ENCODE peak calls at places on chromosomes 13 and 19, in nine cellular contexts. X is A549, R is upper lobe of right lung, N is K562, Q is heart right ventricle, Y is psoas muscle, H is pancreas, B is body of pancreas, A is lower lobe of right lung. F is an unnamed sample. For H3K4me1, the result is how much of the 10 kb centered on the place peaks cover.

GRCh38 chr13:30679483-30680330 is 55.6 kb upstream of the ALOX5AP start:
- ATAC-seq in X (peak), R (peak), N (peak), Q (peak), Y (peak), H (peak), B (no peak), A (peak), F (peak)

GRCh38 chr19:12139309-12139708 is 841 bp downstream of the ZNF20 start:
- ATAC-seq in X (no peak), R (no peak), N (no peak), Q (no peak), Y (no peak), H (no peak), B (no peak), A (no peak), F (no peak)

GRCh38 chr13:100291626-100292025 is 202.7 kb downstream of the PCCA start:
- ATAC-seq in X (no peak), R (no peak), N (no peak), Q (no peak), Y (no peak), H (no peak), B (no peak), A (no peak), F (no peak)

GRCh38 chr19:588758-589692 is 656 bp upstream of the HCN2 start:
- ATAC-seq in X (peak), R (no peak), N (no peak), Q (no peak), Y (no peak), H (no peak), B (no peak), A (no peak), F (no peak)

GRCh38 chr19:12314553-12314952 is 18.9 kb downstream of the ZNF563 start:
- ATAC-seq in X (no peak), R (peak), N (no peak), Q (no peak), Y (no peak), H (peak), B (peak), A (no peak), F (no peak)

GRCh38 chr13:85287528-85287927 is 511.7 kb downstream of the SLITRK6 start:
- ATAC-seq in X (no peak), R (no peak), N (no peak), Q (no peak), Y (no peak), H (no peak), B (no peak), A (no peak), F (no peak)

GRCh38 chr13:45216193-45216592 is 15.3 kb upstream of the KCTD4 start:
- ATAC-seq in X (no peak), R (no peak), N (no peak), Q (no peak), Y (no peak), H (no peak), B (no peak), A (no peak), F (no peak)

GRCh38 chr19:38655148-38655824 is 7.8 kb downstream of the ACTN4 start:
- ATAC-seq in X (no peak), R (no peak), N (no peak), Q (no peak), Y (no peak), H (no peak), B (no peak), A (no peak), F (no peak)

GRCh38 chr13:25687622-25688225 is 315.9 kb downstream of the ATP8A2 start:
- ATAC-seq in X (no peak), R (peak), N (no peak), Q (peak), Y (peak), H (peak), B (no peak), A (no peak), F (no peak)

GRCh38 chr19:35317464-35318043 is 11.4 kb upstream of the CD22 start:
- ATAC-seq in X (peak), R (peak), N (peak), Q (no peak), Y (no peak), H (no peak), B (no peak), A (peak), F (no peak)

GRCh38 chr13:38872693-38873092 is 117.9 kb downstream of the STOML3 start:
- ATAC-seq in X (peak), R (peak), N (peak), Q (peak), Y (peak), H (no peak), B (no peak), A (no peak), F (no peak)

GRCh38 chr13:28469316-28469715 is 25.6 kb downstream of the FLT1 start:
- ATAC-seq in X (no peak), R (no peak), N (no peak), Q (no peak), Y (no peak), H (no peak), B (no peak), A (no peak), F (no peak)

GRCh38 chr13:26628706-26629105 is 71.2 kb downstream of the WASF3 start:
- ATAC-seq in X (peak), R (peak), N (peak), Q (no peak), Y (no peak), H (peak), B (no peak), A (peak), F (no peak)

GRCh38 chr19:3145909-3146676 is 10.3 kb downstream of the GNA15 start:
- ATAC-seq in X (no peak), R (peak), N (peak), Q (no peak), Y (no peak), H (peak), B (no peak), A (peak), F (no peak)

GRCh38 chr19:46378268-46378667 is 31.4 kb downstream of the PPP5C start:
- ATAC-seq in X (no peak), R (no peak), N (no peak), Q (peak), Y (peak), H (peak), B (no peak), A (no peak), F (peak)

GRCh38 chr19:10290876-10291553 is 1.3 kb downstream of the ICAM5 start:
- ATAC-seq in X (peak), R (peak), N (peak), Q (no peak), Y (peak), H (peak), B (peak), A (peak), F (peak)

GRCh38 chr13:24616514-24616913 is 63.7 kb upstream of the ATP12A start:
- ATAC-seq in X (no peak), R (no peak), N (no peak), Q (no peak), Y (no peak), H (no peak), B (no peak), A (no peak), F (no peak)

GRCh38 chr13:44196186-44196751 is 177.4 kb upstream of the SERP2 start:
- ATAC-seq in X (no peak), R (no peak), N (no peak), Q (no peak), Y (no peak), H (no peak), B (no peak), A (no peak), F (no peak)

GRCh38 chr19:45571457-45572220 is 13.0 kb downstream of the OPA3 start:
- ATAC-seq in X (no peak), R (no peak), N (no peak), Q (no peak), Y (peak), H (no peak), B (no peak), A (no peak), F (no peak)

GRCh38 chr19:49939721-49940481 is 10.6 kb upstream of the NUP62 start:
- ATAC-seq in X (peak), R (no peak), N (no peak), Q (no peak), Y (no peak), H (no peak), B (no peak), A (no peak), F (no peak)

GRCh38 chr19:3785464-3785937 is 680 bp downstream of the MATK start:
- ATAC-seq in X (peak), R (peak), N (peak), Q (no peak), Y (no peak), H (peak), B (no peak), A (peak), F (no peak)

GRCh38 chr13:23456437-23456836 is 22.9 kb upstream of the SACS start:
- ATAC-seq in X (no peak), R (no peak), N (no peak), Q (no peak), Y (peak), H (no peak), B (no peak), A (no peak), F (no peak)

GRCh38 chr13:97627566-97627965 is 193.6 kb downstream of the RAP2A start:
- ATAC-seq in X (peak), R (peak), N (peak), Q (peak), Y (peak), H (peak), B (peak), A (peak), F (peak)

DNA sequence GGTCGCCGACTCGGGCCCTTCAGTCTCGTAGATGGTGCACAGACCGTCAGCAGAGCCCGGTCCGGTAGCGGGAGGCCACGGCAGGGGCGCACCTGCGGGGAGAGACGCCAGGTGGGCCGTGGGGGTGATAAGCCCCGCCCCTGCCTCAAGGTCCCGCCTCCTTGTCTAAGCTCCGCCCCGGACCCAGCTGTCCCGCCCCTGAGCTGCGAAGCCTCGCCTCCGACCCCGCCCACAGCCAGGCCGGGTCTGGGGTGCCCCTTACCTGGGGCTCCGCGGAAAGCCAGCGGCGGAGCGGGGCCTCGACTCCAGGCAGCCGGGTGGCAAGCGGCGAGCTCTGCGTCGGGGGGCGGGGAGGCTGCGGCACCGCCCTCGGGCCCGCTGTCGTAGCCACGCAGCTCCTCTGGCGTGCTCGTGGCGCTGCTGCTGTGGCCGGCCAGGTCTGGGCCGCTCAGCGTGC is 4.7 kb downstream of the PRR36 start:
- ATAC-seq in X (peak), R (peak), N (peak), Q (peak), Y (peak), H (peak), B (peak), A (peak), F (peak)
- H3K27ac ChIP-seq in X (peak), R (peak), N (peak), Q (peak), Y (no peak), H (peak), B (peak), A (peak), F (peak)

GRCh38 chr19:7268737-7269098 is 25.5 kb downstream of the INSR start:
- ATAC-seq in X (no peak), R (no peak), N (no peak), Q (no peak), Y (no peak), H (no peak), B (no peak), A (no peak), F (no peak)
- H3K4me1 ChIP-seq in X (under half), R (under half), N (under half), Q (under half), Y (under half), H (under half), B (half or more), A (under half), F (under half)

DNA sequence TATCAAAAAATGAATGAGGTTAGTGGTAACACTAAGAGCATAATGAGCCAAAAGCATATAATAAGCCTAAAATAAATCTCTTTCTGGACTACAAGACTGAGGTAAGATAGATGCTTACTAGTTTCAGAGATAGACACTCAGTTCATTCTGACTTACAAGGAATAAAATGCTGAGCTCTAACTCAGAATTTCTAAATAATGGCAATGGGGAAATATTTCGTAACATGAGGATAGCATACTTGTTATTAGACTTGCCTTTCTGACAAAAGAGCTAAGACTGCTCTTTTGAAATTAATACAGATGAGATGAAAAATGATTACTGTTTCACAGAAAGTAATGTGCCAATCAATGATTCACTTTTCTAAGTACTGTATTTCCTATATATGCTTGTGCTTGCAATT is 2770.9 kb upstream of the PCDH20 start:
- ATAC-seq in X (no peak), R (no peak), N (no peak), Q (no peak), Y (no peak), H (no peak), B (no peak), A (no peak), F (no peak)
- TF ChIP-seq CTCF in X (no peak), R (no peak), N (no peak), Q (no peak), Y (no peak), H (no peak), B (no peak), A (no peak), F (no peak)

DNA sequence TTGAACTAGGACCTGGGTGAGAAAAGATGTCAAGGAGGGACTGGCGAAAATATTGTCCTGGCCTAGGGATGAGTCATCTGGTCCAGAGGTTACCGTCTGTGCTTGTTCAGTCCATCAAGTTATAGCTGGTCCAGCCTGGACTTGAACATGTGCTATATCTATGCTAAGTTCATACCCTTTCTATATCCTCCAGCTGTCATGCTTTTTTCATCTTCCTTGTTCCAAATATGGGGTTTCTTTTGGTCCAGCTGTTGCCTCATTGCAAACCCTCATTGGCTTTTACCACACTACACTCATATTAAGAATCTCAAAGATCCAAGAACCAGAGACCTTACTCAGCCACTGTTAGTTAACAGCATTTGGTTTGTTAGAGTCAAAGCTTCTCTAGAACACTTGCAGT is 19.1 kb upstream of the KLF12 start:
- ATAC-seq in X (no peak), R (no peak), N (no peak), Q (no peak), Y (no peak), H (no peak), B (no peak), A (no peak), F (no peak)
- H3K27ac ChIP-seq in X (no peak), R (no peak), N (no peak), Q (no peak), Y (no peak), H (no peak), B (no peak), A (no peak), F (no peak)

DNA sequence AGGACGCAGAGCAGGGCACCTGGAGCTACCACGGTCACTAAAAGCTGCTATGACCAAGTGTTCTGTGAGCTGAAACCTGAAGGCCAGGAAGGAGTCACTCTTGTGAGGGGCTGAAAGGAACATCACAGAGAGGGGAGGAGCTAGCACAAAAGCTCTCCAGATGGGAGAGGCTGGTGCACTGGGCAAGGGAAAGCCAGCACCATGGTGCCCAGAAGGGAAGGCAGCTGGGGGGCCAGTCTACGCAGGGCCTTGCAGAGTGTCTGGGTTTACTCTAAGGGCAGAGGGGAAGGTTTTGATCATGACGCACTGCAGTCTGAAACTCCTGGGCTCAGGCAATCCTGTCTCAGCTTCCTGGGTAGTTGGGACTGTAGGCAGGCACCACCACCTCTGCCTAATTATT is 4.1 kb upstream of the ZNF580 start:
- ATAC-seq in X (no peak), R (no peak), N (no peak), Q (no peak), Y (no peak), H (no peak), B (no peak), A (no peak), F (no peak)
- H3K4me1 ChIP-seq in X (under half), R (half or more), N (under half), Q (half or more), Y (under half), H (under half), B (half or more), A (half or more), F (under half)

GRCh38 chr13:73703606-73704005 is 430.6 kb downstream of the KLF12 start:
- ATAC-seq in X (no peak), R (peak), N (no peak), Q (no peak), Y (no peak), H (no peak), B (no peak), A (peak), F (no peak)

GRCh38 chr13:73698859-73699258 is 435.3 kb downstream of the KLF12 start:
- ATAC-seq in X (no peak), R (no peak), N (no peak), Q (no peak), Y (no peak), H (no peak), B (no peak), A (no peak), F (no peak)

GRCh38 chr13:73708393-73708985 is 425.7 kb downstream of the KLF12 start:
- ATAC-seq in X (peak), R (peak), N (peak), Q (no peak), Y (peak), H (peak), B (peak), A (peak), F (no peak)

GRCh38 chr13:73702419-73703071 is 431.7 kb downstream of the KLF12 start:
- ATAC-seq in X (no peak), R (peak), N (no peak), Q (no peak), Y (no peak), H (no peak), B (no peak), A (peak), F (no peak)

DNA sequence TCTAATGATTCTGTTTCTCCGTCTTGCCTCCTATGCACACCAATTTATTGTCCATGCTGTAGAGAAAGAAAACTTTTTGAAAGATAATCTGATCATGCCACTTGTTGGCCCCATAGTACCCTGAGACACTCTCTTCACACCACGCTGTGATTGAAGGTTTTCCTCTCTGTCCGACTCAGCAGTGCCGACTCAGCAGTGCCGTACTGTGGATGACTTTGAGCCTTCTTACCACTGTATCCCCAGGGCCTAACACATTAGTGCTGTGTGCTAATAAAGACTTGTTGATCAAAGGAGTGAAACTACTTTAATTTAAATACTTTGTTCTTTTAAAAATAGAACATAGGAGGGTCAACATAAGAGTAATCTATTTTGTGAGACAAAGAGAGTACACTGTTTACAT is 429.6 kb downstream of the KLF12 start:
- ATAC-seq in X (no peak), R (no peak), N (peak), Q (no peak), Y (no peak), H (no peak), B (no peak), A (no peak), F (no peak)
- TF ChIP-seq CTCF in X (no peak), R (no peak), N (no peak), Q (no peak), Y (no peak), H (no peak), B (no peak), A (no peak), F (no peak)

DNA sequence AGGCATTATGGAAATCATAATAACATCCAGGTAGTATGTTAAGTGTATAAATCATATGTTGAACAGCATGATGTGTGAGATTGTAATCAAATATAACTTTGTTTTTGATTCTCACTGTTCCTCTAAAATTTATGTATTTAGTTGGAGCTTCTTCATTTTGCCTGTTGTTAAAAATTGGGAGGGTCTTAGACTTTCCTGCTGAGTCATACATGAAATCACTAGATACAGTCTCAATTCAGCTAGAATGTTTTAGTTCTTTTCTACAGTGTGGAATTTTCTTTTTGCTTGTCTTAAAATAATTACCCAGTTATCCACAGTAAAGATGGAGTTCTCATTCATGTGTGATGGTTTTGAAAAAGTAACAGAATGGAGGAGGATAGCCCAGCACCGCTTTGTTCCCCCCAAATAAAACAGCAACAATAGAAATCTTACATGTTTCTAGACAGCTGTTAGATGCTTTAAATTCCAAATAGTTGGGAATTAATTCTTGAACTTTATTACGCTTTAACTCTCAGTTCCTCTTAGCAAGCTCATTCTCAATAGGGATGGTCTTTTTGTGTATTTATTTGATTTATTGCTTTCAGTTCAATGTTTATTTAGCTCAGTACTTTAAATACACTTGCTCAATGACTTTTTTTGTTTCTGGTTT is 109.5 kb downstream of the PDS5B start:
- ATAC-seq in X (no peak), R (no peak), N (no peak), Q (no peak), Y (no peak), H (no peak), B (no peak), A (no peak), F (no peak)
- H3K27ac ChIP-seq in X (no peak), R (no peak), N (no peak), Q (no peak), Y (no peak), H (no peak), B (no peak), A (no peak), F (no peak)

GRCh38 chr19:29681422-29682235 is 16.4 kb downstream of the PLEKHF1 start:
- ATAC-seq in X (peak), R (peak), N (no peak), Q (no peak), Y (no peak), H (no peak), B (no peak), A (peak), F (peak)
- H3K4me1 ChIP-seq in X (under half), R (under half), N (under half), Q (under half), Y (half or more), H (under half), B (under half), A (half or more), F (half or more)

GRCh38 chr13:51733656-51734334 is 70.2 kb downstream of the DHRS12 start:
- ATAC-seq in X (peak), R (peak), N (no peak), Q (no peak), Y (no peak), H (peak), B (no peak), A (peak), F (peak)
- TF ChIP-seq CTCF in X (no peak), R (no peak), N (no peak), Q (no peak), Y (no peak), H (no peak), B (no peak), A (no peak), F (no peak)